ENCODE peak calls at places on chromosomes 5 and 9, in six cellular contexts. L is upper lobe of left lung, K is A549, S is IMR-90, H is mucosa of descending colon, W is A673. N is an unnamed sample.

GRCh38 chr5:107670028-107670926 is 460 bp downstream of the EFNA5 start:
- DNase-seq in L (no peak), K (peak), S (peak), H (peak), W (peak), N (peak)

GRCh38 chr5:95555553-95555952 is 652 bp downstream of the ARSK start:
- DNase-seq in L (no peak), K (no peak), S (peak), H (no peak), W (no peak), N (peak)

GRCh38 chr5:39502704-39503103 is 77.9 kb upstream of the DAB2 start:
- DNase-seq in L (no peak), K (no peak), S (no peak), H (no peak), W (no peak), N (no peak)

GRCh38 chr9:99237356-99237755 is 15.3 kb downstream of the SEC61B start:
- DNase-seq in L (no peak), K (no peak), S (no peak), H (no peak), W (no peak), N (no peak)

GRCh38 chr5:98309785-98310566 is 463.5 kb upstream of the RGMB start:
- DNase-seq in L (no peak), K (peak), S (peak), H (no peak), W (peak), N (peak)

GRCh38 chr5:52356311-52356918 is 431.3 kb upstream of the ITGA1 start:
- DNase-seq in L (no peak), K (peak), S (peak), H (no peak), W (peak), N (peak)

GRCh38 chr9:18473551-18474279 is at the start of gene ADAMTSL1:
- DNase-seq in L (no peak), K (no peak), S (peak), H (no peak), W (peak), N (peak)

GRCh38 chr9:96186601-96187011 is 115.4 kb downstream of the HSD17B3 start:
- DNase-seq in L (peak), K (no peak), S (no peak), H (peak), W (no peak), N (peak)

GRCh38 chr5:115932991-115933390 is 29.3 kb upstream of the LVRN start:
- DNase-seq in L (no peak), K (peak), S (peak), H (no peak), W (no peak), N (no peak)

GRCh38 chr5:81303563-81303962 is 2.2 kb downstream of the ZCCHC9 start:
- DNase-seq in L (no peak), K (no peak), S (peak), H (no peak), W (no peak), N (peak)

GRCh38 chr5:88675758-88676636 is 207.0 kb downstream of the MEF2C start:
- DNase-seq in L (no peak), K (peak), S (peak), H (peak), W (peak), N (no peak)

GRCh38 chr5:82584631-82585030 is 306.5 kb upstream of the RPS23 start:
- DNase-seq in L (no peak), K (no peak), S (no peak), H (no peak), W (no peak), N (no peak)

GRCh38 chr5:116145416-116145815 is 60.6 kb downstream of the COMMD10 start:
- DNase-seq in L (no peak), K (no peak), S (no peak), H (no peak), W (no peak), N (no peak)

GRCh38 chr5:10555134-10555733 is 8.6 kb upstream of the ANKRD33B start:
- DNase-seq in L (no peak), K (peak), S (peak), H (peak), W (peak), N (peak)

GRCh38 chr5:8341416-8341815 is 472.5 kb downstream of the MTRR start:
- DNase-seq in L (no peak), K (no peak), S (no peak), H (no peak), W (no peak), N (peak)

GRCh38 chr5:35853652-35854051 is 3.0 kb upstream of the IL7R start:
- DNase-seq in L (peak), K (no peak), S (no peak), H (peak), W (no peak), N (no peak)

GRCh38 chr9:110669439-110669838 is 848 bp downstream of the MUSK start:
- DNase-seq in L (no peak), K (no peak), S (no peak), H (no peak), W (no peak), N (peak)

GRCh38 chr5:160327829-160328228 is 15.5 kb upstream of the CCNJL start:
- DNase-seq in L (no peak), K (no peak), S (no peak), H (no peak), W (no peak), N (no peak)

GRCh38 chr5:108998216-108998615 is 250.5 kb downstream of the FER start:
- DNase-seq in L (no peak), K (no peak), S (no peak), H (no peak), W (no peak), N (no peak)

GRCh38 chr5:168786142-168786541 is 207.0 kb upstream of the PANK3 start:
- DNase-seq in L (no peak), K (no peak), S (no peak), H (no peak), W (no peak), N (no peak)

GRCh38 chr5:72110401-72111013 is 3.2 kb downstream of the MAP1B start:
- DNase-seq in L (no peak), K (no peak), S (no peak), H (no peak), W (no peak), N (no peak)
- H3K4me3 ChIP-seq in L (no peak), K (peak), S (no peak), H (no peak), W (peak), N (no peak)

GRCh38 chr5:1133510-1134255 is 21.8 kb upstream of the SLC12A7 start:
- DNase-seq in L (no peak), K (no peak), S (no peak), H (no peak), W (peak), N (peak)

GRCh38 chr5:1132570-1132969 is 20.7 kb upstream of the SLC12A7 start:
- DNase-seq in L (no peak), K (no peak), S (no peak), H (no peak), W (no peak), N (no peak)

GRCh38 chr5:1135696-1136525 is 24.0 kb upstream of the SLC12A7 start:
- DNase-seq in L (no peak), K (no peak), S (no peak), H (no peak), W (no peak), N (no peak)

GRCh38 chr5:1133108-1133507 is 21.2 kb upstream of the SLC12A7 start:
- DNase-seq in L (no peak), K (no peak), S (no peak), H (no peak), W (no peak), N (no peak)

DNA sequence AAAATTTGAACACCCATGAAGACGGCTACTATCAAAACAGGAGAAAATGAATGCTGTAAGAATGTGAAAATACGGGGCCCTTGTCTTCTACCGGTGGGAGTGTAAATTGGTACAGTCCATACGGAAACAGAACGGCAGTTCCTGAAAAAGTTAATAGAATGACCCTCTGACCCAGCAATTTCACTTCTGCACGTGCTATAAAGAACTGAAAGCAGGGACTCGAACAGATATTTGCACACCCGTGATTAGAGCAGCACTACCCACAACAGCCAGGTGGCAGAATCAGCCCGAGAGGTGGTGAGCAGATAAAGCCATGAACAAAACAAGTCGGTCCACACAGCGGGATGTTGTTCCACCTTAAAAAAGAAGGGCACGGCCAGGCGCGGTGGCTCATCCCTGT is 22.6 kb upstream of the SLC12A7 start:
- DNase-seq in L (no peak), K (no peak), S (no peak), H (no peak), W (no peak), N (no peak)
- TF ChIP-seq CTCF in L (peak), K (no peak), S (no peak), H (no peak), W (no peak), N (peak)

DNA sequence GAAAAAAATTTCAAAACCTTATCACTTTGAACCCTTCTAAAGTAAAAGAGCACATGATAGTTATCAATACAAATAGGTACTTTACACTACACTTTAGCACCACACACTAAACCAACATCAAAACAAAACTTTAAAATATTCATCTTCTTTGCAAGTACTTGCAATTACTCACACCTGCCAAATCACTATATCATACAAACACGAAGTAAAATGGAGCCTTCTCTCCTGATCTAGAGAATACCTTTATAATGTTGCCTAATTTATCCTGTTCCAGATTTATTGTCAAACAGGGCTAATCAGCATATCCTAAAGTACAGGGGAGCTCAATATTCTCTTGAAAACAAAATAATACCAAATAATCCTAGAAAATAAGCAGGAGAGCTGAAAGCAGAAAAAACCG is 3.0 kb downstream of the RNF145 start:
- DNase-seq in L (no peak), K (no peak), S (peak), H (no peak), W (no peak), N (no peak)
- H3K4me3 ChIP-seq in L (peak), K (peak), S (peak), H (no peak), W (peak), N (peak)

GRCh38 chr5:175610381-175610780 is 47.5 kb upstream of the HRH2 start:
- DNase-seq in L (no peak), K (no peak), S (no peak), H (no peak), W (no peak), N (no peak)
- TF ChIP-seq CTCF in L (no peak), K (no peak), S (no peak), H (no peak), W (no peak), N (no peak)

GRCh38 chr5:159104759-159105317 is 5.1 kb upstream of the EBF1 start:
- DNase-seq in L (no peak), K (no peak), S (no peak), H (no peak), W (no peak), N (no peak)
- H3K4me3 ChIP-seq in L (no peak), K (no peak), S (no peak), H (no peak), W (no peak), N (peak)

GRCh38 chr5:63125862-63126261 is 547.2 kb downstream of the LRRC70 start:
- DNase-seq in L (no peak), K (peak), S (peak), H (no peak), W (peak), N (peak)
- TF ChIP-seq CTCF in L (peak), K (peak), S (peak), H (no peak), W (peak), N (peak)